ENCODE peak calls at places on chromosomes 6 and 20, in nine cellular contexts. M is heart right ventricle; U is COLO829; I is astrocyte of the spinal cord; W is H1; B is IMR-90; L is natural killer cell treated with Interleukin-12 subunit alpha and Interleukin-12 subunit beta and Interleukin-15 and Interleukin-18, amount 100 ng/mL, for 72 hours; K is GM12865; Z is neuronal stem cell. J is an unnamed sample.

GRCh38 chr6:63537959-63538300 is 34.4 kb upstream of the LOC128125822 start:
- DNase-seq in U (no peak), K (no peak), W (no peak), M (no peak), Z (no peak), L (no peak), B (no peak), I (no peak), J (no peak)

GRCh38 chr6:114061116-114061515 is 90.2 kb upstream of the HDAC2 start:
- DNase-seq in M (no peak), B (no peak), K (no peak), L (no peak), W (no peak), Z (no peak), I (no peak), U (no peak), J (no peak)

GRCh38 chr6:17768388-17768787 is 61.7 kb upstream of the NUP153 start:
- DNase-seq in L (no peak), Z (peak; percentile 23), K (no peak), U (no peak), W (no peak), M (no peak), B (peak; percentile 33), I (peak; percentile 43), J (no peak)

GRCh38 chr6:3023663-3024483 is 24.2 kb downstream of the NQO2 start:
- DNase-seq in M (peak; percentile 94), L (peak; percentile 94), Z (no peak), I (peak; percentile 79), U (peak; percentile 94), K (peak; percentile 93), B (peak; percentile 86), W (peak; percentile 75), J (peak; percentile 63)

GRCh38 chr6:149438855-149439254 is 38.8 kb downstream of the SUMO4 start:
- DNase-seq in M (no peak), W (no peak), K (peak; percentile 43), I (no peak), U (no peak), L (no peak), Z (no peak), B (no peak), J (no peak)

GRCh38 chr6:111626446-111626845 is 20.8 kb upstream of the TRAF3IP2 start:
- DNase-seq in M (peak; percentile 29), L (no peak), Z (no peak), U (no peak), I (no peak), W (no peak), B (no peak), K (no peak), J (no peak)

GRCh38 chr6:166027761-166028160 is 139.9 kb downstream of the TBXT start:
- DNase-seq in K (no peak), U (no peak), B (peak; percentile 61), I (peak; percentile 36), Z (no peak), M (no peak), L (no peak), W (no peak), J (no peak)

GRCh38 chr20:58852559-58853271 is at the start of gene GNAS:
- DNase-seq in B (peak; percentile 60), Z (peak; percentile 72), I (peak; percentile 50), U (peak; percentile 66), M (peak; percentile 69), K (peak; percentile 54), L (no peak), W (peak; percentile 61), J (no peak)

GRCh38 chr6:127971945-127972391 is 71.1 kb upstream of the THEMIS start:
- DNase-seq in M (no peak), L (no peak), Z (no peak), U (peak; percentile 18), I (peak; percentile 79), W (no peak), K (peak; percentile 21), B (peak; percentile 70), J (no peak)

GRCh38 chr6:37570801-37571200 is 71.1 kb upstream of the CCDC167 start:
- DNase-seq in Z (peak; percentile 55), B (no peak), U (no peak), K (no peak), L (no peak), W (no peak), M (no peak), I (no peak), J (no peak)

GRCh38 chr20:17518339-17519052 is 12.7 kb downstream of the BFSP1 start:
- DNase-seq in M (no peak), L (no peak), W (no peak), Z (no peak), U (no peak), B (no peak), I (no peak), K (no peak), J (no peak)

GRCh38 chr6:71886184-71887005 is at the start of gene RIMS1:
- DNase-seq in U (no peak), L (no peak), W (no peak), M (peak; percentile 13), B (no peak), K (peak; percentile 68), I (peak; percentile 2), Z (peak; percentile 61), J (no peak)

GRCh38 chr20:20369353-20370086 is 1.6 kb downstream of the INSM1 start:
- DNase-seq in L (no peak), K (peak; percentile 49), W (no peak), I (no peak), M (no peak), B (no peak), Z (no peak), U (no peak), J (no peak)

GRCh38 chr20:45890077-45890996 is 671 bp downstream of the NEURL2 start:
- DNase-seq in Z (peak; percentile 67), K (peak; percentile 35), L (no peak), B (peak; percentile 78), U (no peak), M (peak; percentile 81), W (peak; percentile 43), I (peak; percentile 84), J (peak; percentile 80)

GRCh38 chr6:19327246-19327645 is 509.9 kb upstream of the ID4 start:
- DNase-seq in K (no peak), U (no peak), B (peak; percentile 5), W (no peak), Z (no peak), M (no peak), I (no peak), L (no peak), J (no peak)

GRCh38 chr6:11938285-11938890 is 73.7 kb upstream of the HIVEP1 start:
- DNase-seq in L (no peak), U (no peak), Z (no peak), M (no peak), W (no peak), I (no peak), B (no peak), K (no peak), J (peak; percentile 25)

GRCh38 chr6:106165885-106166485 is 79.8 kb downstream of the PRDM1 start:
- DNase-seq in M (no peak), B (peak; percentile 77), I (peak; percentile 43), U (no peak), L (no peak), K (peak; percentile 85), Z (no peak), W (no peak), J (no peak)

GRCh38 chr6:41072836-41073202 is at the start of gene NFYA:
- DNase-seq in L (no peak), Z (no peak), B (peak; percentile 99), U (no peak), W (no peak), I (no peak), K (no peak), M (peak; percentile 100), J (no peak)

GRCh38 chr6:119742188-119742803 is 392.7 kb upstream of the MAN1A1 start:
- DNase-seq in B (peak; percentile 24), L (peak; percentile 62), Z (peak; percentile 69), I (peak; percentile 58), K (peak; percentile 73), W (no peak), M (peak; percentile 55), U (peak; percentile 14), J (peak; percentile 43)

GRCh38 chr20:20364747-20365558 is 3.0 kb upstream of the INSM1 start:
- DNase-seq in W (no peak), U (no peak), Z (no peak), L (no peak), M (no peak), I (no peak), B (no peak), K (no peak), J (no peak)

GRCh38 chr20:19560876-19561480 is 197.1 kb upstream of the RIN2 start:
- DNase-seq in K (no peak), B (no peak), Z (no peak), L (no peak), W (no peak), U (no peak), M (no peak), I (no peak), J (no peak)

GRCh38 chr20:34560141-34560523 is 1.6 kb downstream of the MAP1LC3A start:
- DNase-seq in I (no peak), U (no peak), M (no peak), B (no peak), L (no peak), K (no peak), W (no peak), Z (no peak), J (no peak)

GRCh38 chr20:33130553-33130952 is 37.4 kb upstream of the BPIFA2 start:
- DNase-seq in B (no peak), U (no peak), K (no peak), I (peak; percentile 9), Z (no peak), W (no peak), M (no peak), L (no peak), J (no peak)

GRCh38 chr6:155066371-155066770 is 71.3 kb downstream of the TIAM2 start:
- DNase-seq in B (peak; percentile 56), I (no peak), L (no peak), W (no peak), K (no peak), U (no peak), Z (no peak), M (no peak), J (no peak)

GRCh38 chr6:66865771-66866170 is 1158.7 kb upstream of the EYS start:
- DNase-seq in B (no peak), L (no peak), Z (no peak), K (no peak), M (no peak), I (peak; percentile 65), W (no peak), U (no peak), J (no peak)

GRCh38 chr6:75128881-75129570 is 76.8 kb downstream of the COL12A1 start:
- DNase-seq in U (no peak), I (no peak), W (no peak), K (no peak), Z (no peak), L (no peak), B (no peak), M (no peak), J (no peak)

GRCh38 chr6:140344149-140344913 is 969.9 kb upstream of the CITED2 start:
- DNase-seq in Z (no peak), U (no peak), I (peak; percentile 57), M (no peak), L (no peak), W (no peak), K (no peak), B (peak; percentile 67), J (no peak)

J was measured in iPS DF 6.9.